ENCODE peak calls at places on chromosomes 16 and 17, in seven cellular contexts. D is epithelial cell of esophagus, I is astrocyte of the spinal cord, L is endothelial cell of umbilical vein, W is glutamatergic neuron, G is lower lobe of right lung, Q is right lobe of liver. A is an unnamed sample.

GRCh38 chr16:73289232-73289631 is 241.3 kb upstream of the ZFHX3 start:
- DNase-seq in G (no peak), I (no peak), W (no peak), L (no peak), D (no peak), Q (no peak), A (no peak)

GRCh38 chr17:33202011-33202410 is 91.1 kb downstream of the ASIC2 start:
- DNase-seq in D (no peak), W (peak), L (no peak), Q (peak), I (no peak), G (no peak), A (peak)

GRCh38 chr16:55240933-55241332 is 83.1 kb upstream of the IRX6 start:
- DNase-seq in Q (no peak), W (no peak), L (no peak), D (no peak), G (no peak), I (no peak), A (peak)

GRCh38 chr16:50497592-50497991 is 50.6 kb upstream of the NKD1 start:
- DNase-seq in Q (no peak), L (no peak), G (no peak), D (peak), W (no peak), I (peak), A (no peak)

GRCh38 chr17:38602862-38603785 is 2.6 kb downstream of the SRCIN1 start:
- DNase-seq in I (no peak), Q (no peak), L (no peak), W (no peak), D (no peak), G (no peak), A (no peak)

GRCh38 chr17:8927395-8927794 is 38.1 kb downstream of the PIK3R5 start:
- DNase-seq in D (no peak), W (no peak), L (no peak), G (no peak), I (no peak), Q (no peak), A (peak)

GRCh38 chr17:62792122-62792800 is 15.9 kb downstream of the MARCHF10 start:
- DNase-seq in W (no peak), I (peak), G (no peak), Q (no peak), L (peak), D (peak), A (no peak)

GRCh38 chr17:47063475-47063874 is 84.4 kb upstream of the RPRML start:
- DNase-seq in I (no peak), L (no peak), W (no peak), Q (no peak), G (no peak), D (no peak), A (no peak)

GRCh38 chr16:14420721-14421488 is 209.2 kb downstream of the PARN start:
- DNase-seq in I (no peak), W (no peak), G (no peak), Q (peak), L (no peak), D (no peak), A (no peak)

GRCh38 chr17:62109378-62109902 is 44.4 kb upstream of the MED13 start:
- DNase-seq in L (peak), I (peak), Q (peak), D (peak), G (peak), W (peak), A (peak)

GRCh38 chr17:48752399-48753288 is 24.1 kb upstream of the HOXB13 start:
- DNase-seq in G (no peak), L (no peak), W (no peak), D (no peak), Q (no peak), I (no peak), A (peak)

GRCh38 chr17:17570207-17570797 is 21.2 kb downstream of the PEMT start:
- DNase-seq in I (peak), Q (peak), W (peak), L (peak), G (no peak), D (no peak), A (peak)

GRCh38 chr16:66081967-66082366 is 284.5 kb upstream of the CDH5 start:
- DNase-seq in D (peak), Q (no peak), W (no peak), L (no peak), I (peak), G (no peak), A (peak)

GRCh38 chr17:338442-339192 is 14.0 kb downstream of the RPH3AL start:
- DNase-seq in D (no peak), I (no peak), W (peak), Q (peak), L (peak), G (no peak), A (peak)

GRCh38 chr16:11302977-11303376 is 21.8 kb upstream of the PRM1 start:
- DNase-seq in W (no peak), D (peak), L (no peak), Q (no peak), G (no peak), I (no peak), A (no peak)

GRCh38 chr17:35048685-35049379 is 14.7 kb downstream of the RFFL start:
- DNase-seq in D (no peak), W (no peak), Q (no peak), G (no peak), L (no peak), I (no peak), A (no peak)

GRCh38 chr16:19583665-19584300 is 28.3 kb downstream of the VPS35L start:
- DNase-seq in G (no peak), I (peak), Q (no peak), W (peak), D (peak), L (peak), A (no peak)

GRCh38 chr17:68789203-68789962 is 165.8 kb downstream of the ABCA8 start:
- DNase-seq in G (no peak), L (no peak), D (no peak), Q (no peak), I (no peak), W (no peak), A (no peak)

GRCh38 chr17:66169839-66170238 is 22.1 kb downstream of the CEP112 start:
- DNase-seq in Q (no peak), W (no peak), G (no peak), I (no peak), D (no peak), L (no peak), A (no peak)

GRCh38 chr16:16150117-16150877 is 73.0 kb downstream of the ABCC6 start:
- DNase-seq in W (no peak), Q (peak), I (peak), G (no peak), D (no peak), L (peak), A (no peak)

GRCh38 chr17:74859439-74860228 is at the start of gene GRIN2C:
- DNase-seq in G (no peak), D (no peak), W (peak), I (no peak), Q (no peak), L (no peak), A (no peak)

GRCh38 chr17:62981933-62982332 is 15.9 kb downstream of the TANC2 start:
- DNase-seq in G (no peak), Q (no peak), D (peak), L (no peak), W (no peak), I (peak), A (no peak)

GRCh38 chr16:89565506-89566372 is 5.3 kb downstream of the RPL13 start:
- DNase-seq in I (peak), D (peak), G (peak), W (peak), L (peak), Q (peak), A (peak)

GRCh38 chr17:68302666-68303065 is 11.4 kb downstream of the ARSG start:
- DNase-seq in I (no peak), Q (no peak), W (no peak), L (no peak), D (no peak), G (no peak), A (no peak)

GRCh38 chr17:20210614-20211013 is 201.5 kb downstream of the SPECC1 start:
- DNase-seq in I (no peak), L (no peak), D (no peak), G (no peak), Q (no peak), W (no peak), A (no peak)

GRCh38 chr17:32523017-32523680 is 36.4 kb downstream of the CDK5R1 start:
- DNase-seq in Q (no peak), G (no peak), I (no peak), W (no peak), L (no peak), D (no peak), A (no peak)

GRCh38 chr17:74639704-74640142 is 16.2 kb upstream of the CD300E start:
- DNase-seq in Q (no peak), L (no peak), D (no peak), W (no peak), I (no peak), G (peak), A (no peak)

GRCh38 chr17:29565643-29566472 is 979 bp downstream of the ABHD15 start:
- DNase-seq in G (peak), I (no peak), W (no peak), Q (peak), L (peak), D (peak), A (peak)

GRCh38 chr17:62091804-62092203 is 26.7 kb upstream of the MED13 start:
- DNase-seq in D (no peak), Q (no peak), G (no peak), L (no peak), I (no peak), W (no peak), A (no peak)

GRCh38 chr16:17245727-17246576 is 224.8 kb downstream of the XYLT1 start:
- DNase-seq in G (no peak), Q (no peak), D (no peak), L (no peak), W (no peak), I (no peak), A (no peak)

GRCh38 chr17:47622179-47622549 is 27.6 kb upstream of the KPNB1 start:
- DNase-seq in W (no peak), L (peak), G (no peak), D (no peak), I (no peak), Q (no peak), A (no peak)

GRCh38 chr16:61792194-61792904 is 243.9 kb downstream of the CDH8 start:
- DNase-seq in L (no peak), D (peak), G (no peak), I (peak), W (no peak), Q (no peak), A (no peak)

GRCh38 chr16:62985727-62986126 is 949.5 kb upstream of the CDH8 start:
- DNase-seq in I (no peak), D (no peak), W (no peak), G (no peak), L (no peak), Q (no peak), A (no peak)

GRCh38 chr17:15409721-15410247 is 57.6 kb downstream of the CDRT4 start:
- DNase-seq in W (no peak), I (peak), L (no peak), D (peak), Q (no peak), G (no peak), A (no peak)

GRCh38 chr16:56258508-56259424 is 67.5 kb downstream of the GNAO1 start:
- DNase-seq in W (no peak), D (no peak), I (no peak), G (no peak), Q (no peak), L (no peak), A (no peak)

GRCh38 chr16:81718637-81719036 is 60.5 kb upstream of the PLCG2 start:
- DNase-seq in D (no peak), W (no peak), L (no peak), I (no peak), Q (no peak), G (no peak), A (no peak)

GRCh38 chr16:72989203-72989991 is 58.5 kb downstream of the ZFHX3 start:
- DNase-seq in D (peak), W (no peak), G (no peak), L (peak), Q (no peak), I (peak), A (no peak)

GRCh38 chr17:13346081-13346533 is 255.6 kb downstream of the HS3ST3A1 start:
- DNase-seq in D (peak), L (no peak), Q (no peak), G (no peak), W (no peak), I (peak), A (peak)

GRCh38 chr16:57474671-57475661 is 11.3 kb downstream of the DOK4 start:
- DNase-seq in I (no peak), D (no peak), W (no peak), L (no peak), Q (no peak), G (no peak), A (peak)

DNA sequence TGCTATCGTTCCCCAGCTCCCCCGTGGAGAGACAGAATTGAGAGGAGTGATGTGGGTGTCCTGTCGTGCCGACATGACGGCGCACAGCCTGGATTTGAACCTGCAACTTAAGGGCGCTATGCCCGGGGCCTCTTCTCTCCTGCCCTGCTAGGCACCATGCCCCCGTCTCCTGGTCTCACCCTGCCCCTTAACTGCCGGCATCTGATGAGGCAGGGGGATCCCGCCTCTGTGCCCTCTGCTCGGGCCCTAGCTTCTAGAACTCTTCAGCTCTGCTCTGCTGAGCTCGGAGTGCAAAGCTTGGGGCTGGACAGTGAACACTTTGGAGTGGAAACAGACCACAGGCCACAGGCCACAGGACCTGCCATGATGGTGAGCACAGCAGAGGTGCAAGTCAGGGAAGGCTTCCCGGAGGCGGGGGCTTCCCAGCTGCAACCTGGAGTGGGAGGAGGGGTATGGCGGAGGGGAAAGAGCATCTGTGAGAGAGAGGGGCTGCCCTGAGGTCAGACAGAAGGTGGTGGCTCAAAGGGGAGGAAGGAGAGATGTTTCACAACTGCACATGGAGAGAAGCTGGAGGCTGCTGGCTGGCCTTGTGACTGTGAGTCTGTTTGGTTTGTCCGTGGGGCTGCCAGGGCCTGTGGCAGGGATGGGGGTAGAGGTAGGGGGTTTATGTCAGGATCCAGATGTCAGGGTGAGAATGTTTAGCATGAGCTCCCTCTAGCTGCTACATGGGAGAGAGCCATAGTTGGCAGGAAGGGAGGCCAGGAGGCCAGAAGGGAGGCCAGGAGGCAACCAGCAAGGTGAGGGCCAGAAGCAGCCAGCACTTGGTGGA is 107.8 kb downstream of the CRLF3 start:
- DNase-seq in G (peak), W (no peak), D (no peak), L (no peak), Q (no peak), I (no peak), A (peak)
- TF ChIP-seq CTCF in G (no peak), W (no peak), D (peak), L (no peak), Q (no peak), I (peak), A (peak)

GRCh38 chr16:85227924-85228462 is 115.7 kb upstream of the CIBAR2 start:
- DNase-seq in G (no peak), W (peak), D (peak), I (peak), L (no peak), Q (no peak), A (no peak)
- TF ChIP-seq CTCF in G (no peak), W (no peak), D (no peak), I (peak), L (no peak), Q (no peak), A (peak)

GRCh38 chr17:82129095-82129494 is 31.1 kb upstream of the FASN start:
- DNase-seq in L (no peak), Q (no peak), D (no peak), G (no peak), W (no peak), I (no peak), A (no peak)
- TF ChIP-seq CTCF in L (peak), Q (no peak), D (no peak), G (no peak), W (no peak), I (no peak), A (peak)

DNA sequence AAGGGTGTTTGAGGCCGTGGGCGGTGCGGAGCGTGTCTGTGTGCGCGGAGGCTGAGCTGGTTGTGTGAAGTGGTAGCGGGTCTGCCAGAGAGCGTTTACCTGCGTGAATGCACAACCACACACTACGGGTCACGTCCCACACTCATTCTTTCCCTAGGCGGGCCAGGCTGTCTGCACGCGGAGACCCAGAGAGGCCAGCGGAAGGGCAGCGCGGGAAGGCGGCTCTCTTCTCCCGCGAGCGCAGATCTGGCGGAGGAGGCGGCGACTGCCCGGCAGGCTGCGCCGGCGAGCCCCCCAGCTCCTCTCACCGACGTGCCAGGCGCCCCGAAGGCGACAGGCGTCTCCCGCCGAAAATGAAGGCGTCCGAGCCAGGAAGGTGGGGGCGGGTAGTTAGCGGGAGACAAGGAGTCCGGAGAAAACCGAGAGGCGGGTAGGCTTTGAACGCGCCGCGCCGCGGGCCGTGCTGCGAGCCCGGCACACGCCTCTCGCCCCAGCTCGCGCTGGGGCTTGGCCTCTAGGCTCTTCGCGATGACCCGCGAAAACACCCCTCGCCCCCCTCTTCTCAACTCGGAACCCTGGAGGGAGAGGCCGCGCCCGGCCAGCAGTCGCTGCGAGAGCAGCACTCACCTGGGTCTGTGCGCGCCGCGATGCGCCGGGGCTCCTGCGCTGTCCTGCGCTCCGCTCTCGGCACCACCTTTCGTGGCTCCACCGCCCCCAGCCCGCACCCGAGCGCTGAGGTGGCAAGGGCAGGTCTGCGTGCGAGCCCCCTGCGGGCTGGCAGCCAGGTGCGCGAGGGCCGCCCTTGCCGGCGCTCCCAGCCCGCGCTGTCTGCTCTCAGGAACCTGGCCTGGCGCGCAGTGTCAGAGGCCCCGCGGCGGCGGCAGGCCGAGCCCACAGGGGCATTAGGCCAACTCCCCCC is 2.0 kb upstream of the FOXF1 start:
- DNase-seq in G (no peak), W (no peak), Q (no peak), L (no peak), D (no peak), I (no peak), A (peak)
- TF ChIP-seq CTCF in G (no peak), W (no peak), Q (no peak), L (no peak), D (no peak), I (no peak), A (no peak)

GRCh38 chr17:71959129-71959528 is 161.7 kb upstream of the SOX9 start:
- DNase-seq in D (peak), G (no peak), L (no peak), Q (no peak), I (peak), W (no peak), A (no peak)
- TF ChIP-seq CTCF in D (peak), G (peak), L (no peak), Q (peak), I (peak), W (peak), A (peak)

GRCh38 chr17:30821751-30822723 is 2.5 kb downstream of the CRLF3 start:
- DNase-seq in W (no peak), I (no peak), Q (no peak), L (no peak), D (no peak), G (no peak), A (no peak)
- TF ChIP-seq CTCF in W (no peak), I (no peak), Q (no peak), L (no peak), D (peak), G (no peak), A (no peak)